ENCODE peak calls at places on chromosome 17, in ten cellular contexts. One of them, this sample, is unnamed.

GRCh38 chr17:50904522-50905459 is 38.6 kb upstream of the TOB1 start:
- DNase-seq in uterus: peak; percentile 79
- DNase-seq in NCI-H1417 treated with DMSO at 0.1 percent for 48 hours: no peak
- DNase-seq in choroid plexus epithelial cell: peak; percentile 23
- DNase-seq in naive B cell: no peak
- DNase-seq in frontal cortex: no peak
- DNase-seq in putamen: peak; percentile 64
- DNase-seq in HS-27A: no peak
- DNase-seq in lower leg skin: peak; percentile 33
- DNase-seq in SK-MEL-5: no peak
- DNase-seq in this sample: peak; percentile 56

GRCh38 chr17:50839591-50840310 is 4.4 kb downstream of the WFIKKN2 start:
- DNase-seq in lower leg skin: no peak
- DNase-seq in HS-27A: no peak
- DNase-seq in naive B cell: no peak
- DNase-seq in uterus: no peak
- DNase-seq in choroid plexus epithelial cell: no peak
- DNase-seq in SK-MEL-5: no peak
- DNase-seq in NCI-H1417 treated with DMSO at 0.1 percent for 48 hours: no peak
- DNase-seq in frontal cortex: no peak
- DNase-seq in putamen: no peak
- DNase-seq in this sample: no peak

GRCh38 chr17:45780921-45781320 is 3.2 kb upstream of the CRHR1 start:
- DNase-seq in putamen: no peak
- DNase-seq in naive B cell: no peak
- DNase-seq in NCI-H1417 treated with DMSO at 0.1 percent for 48 hours: no peak
- DNase-seq in HS-27A: no peak
- DNase-seq in frontal cortex: no peak
- DNase-seq in uterus: peak; percentile 41
- DNase-seq in choroid plexus epithelial cell: no peak
- DNase-seq in SK-MEL-5: no peak
- DNase-seq in lower leg skin: no peak
- DNase-seq in this sample: no peak

GRCh38 chr17:2709173-2709661 is 2.3 kb downstream of the CLUH start:
- DNase-seq in putamen: no peak
- DNase-seq in uterus: no peak
- DNase-seq in lower leg skin: no peak
- DNase-seq in frontal cortex: peak; percentile 33
- DNase-seq in naive B cell: no peak
- DNase-seq in HS-27A: no peak
- DNase-seq in SK-MEL-5: peak; percentile 30
- DNase-seq in choroid plexus epithelial cell: no peak
- DNase-seq in NCI-H1417 treated with DMSO at 0.1 percent for 48 hours: no peak
- DNase-seq in this sample: no peak

GRCh38 chr17:74357466-74357809 is 4.2 kb downstream of the BTBD17 start:
- DNase-seq in SK-MEL-5: no peak
- DNase-seq in uterus: no peak
- DNase-seq in NCI-H1417 treated with DMSO at 0.1 percent for 48 hours: no peak
- DNase-seq in lower leg skin: no peak
- DNase-seq in naive B cell: no peak
- DNase-seq in choroid plexus epithelial cell: no peak
- DNase-seq in putamen: no peak
- DNase-seq in HS-27A: no peak
- DNase-seq in frontal cortex: no peak
- DNase-seq in this sample: no peak

GRCh38 chr17:40325156-40326013 is 16.4 kb downstream of the RARA start:
- DNase-seq in SK-MEL-5: no peak
- DNase-seq in putamen: no peak
- DNase-seq in lower leg skin: no peak
- DNase-seq in HS-27A: no peak
- DNase-seq in frontal cortex: no peak
- DNase-seq in naive B cell: peak; percentile 60
- DNase-seq in NCI-H1417 treated with DMSO at 0.1 percent for 48 hours: no peak
- DNase-seq in uterus: no peak
- DNase-seq in choroid plexus epithelial cell: no peak
- DNase-seq in this sample: no peak

GRCh38 chr17:4980644-4981216 is 6.7 kb downstream of the CAMTA2 start:
- DNase-seq in uterus: no peak
- DNase-seq in frontal cortex: no peak
- DNase-seq in choroid plexus epithelial cell: peak; percentile 69
- DNase-seq in NCI-H1417 treated with DMSO at 0.1 percent for 48 hours: no peak
- DNase-seq in putamen: no peak
- DNase-seq in HS-27A: no peak
- DNase-seq in naive B cell: no peak
- DNase-seq in SK-MEL-5: peak; percentile 81
- DNase-seq in lower leg skin: no peak
- DNase-seq in this sample: peak; percentile 43

GRCh38 chr17:27845264-27846041 is 45.1 kb upstream of the NOS2 start:
- DNase-seq in lower leg skin: no peak
- DNase-seq in NCI-H1417 treated with DMSO at 0.1 percent for 48 hours: no peak
- DNase-seq in HS-27A: no peak
- DNase-seq in naive B cell: no peak
- DNase-seq in uterus: no peak
- DNase-seq in choroid plexus epithelial cell: no peak
- DNase-seq in SK-MEL-5: no peak
- DNase-seq in putamen: no peak
- DNase-seq in frontal cortex: no peak
- DNase-seq in this sample: no peak

GRCh38 chr17:27319536-27320221 is 25.8 kb downstream of the WSB1 start:
- DNase-seq in SK-MEL-5: no peak
- DNase-seq in lower leg skin: peak; percentile 54
- DNase-seq in choroid plexus epithelial cell: peak; percentile 73
- DNase-seq in uterus: peak; percentile 73
- DNase-seq in HS-27A: no peak
- DNase-seq in NCI-H1417 treated with DMSO at 0.1 percent for 48 hours: no peak
- DNase-seq in putamen: peak; percentile 49
- DNase-seq in frontal cortex: no peak
- DNase-seq in naive B cell: no peak
- DNase-seq in this sample: peak; percentile 74

GRCh38 chr17:57296231-57296630 is 39.9 kb downstream of the MSI2 start:
- DNase-seq in lower leg skin: no peak
- DNase-seq in choroid plexus epithelial cell: no peak
- DNase-seq in putamen: no peak
- DNase-seq in NCI-H1417 treated with DMSO at 0.1 percent for 48 hours: peak; percentile 85
- DNase-seq in SK-MEL-5: no peak
- DNase-seq in uterus: no peak
- DNase-seq in frontal cortex: no peak
- DNase-seq in HS-27A: no peak
- DNase-seq in naive B cell: no peak
- DNase-seq in this sample: no peak

GRCh38 chr17:75970011-75970523 is 8.9 kb downstream of the ACOX1 start:
- DNase-seq in HS-27A: no peak
- DNase-seq in frontal cortex: no peak
- DNase-seq in naive B cell: no peak
- DNase-seq in uterus: no peak
- DNase-seq in putamen: no peak
- DNase-seq in lower leg skin: no peak
- DNase-seq in SK-MEL-5: no peak
- DNase-seq in NCI-H1417 treated with DMSO at 0.1 percent for 48 hours: no peak
- DNase-seq in choroid plexus epithelial cell: peak; percentile 10
- DNase-seq in this sample: no peak

GRCh38 chr17:3551189-3551588 is 6.4 kb downstream of the TRPV3 start:
- DNase-seq in naive B cell: no peak
- DNase-seq in choroid plexus epithelial cell: no peak
- DNase-seq in uterus: no peak
- DNase-seq in putamen: no peak
- DNase-seq in SK-MEL-5: peak; percentile 19
- DNase-seq in NCI-H1417 treated with DMSO at 0.1 percent for 48 hours: no peak
- DNase-seq in frontal cortex: no peak
- DNase-seq in HS-27A: no peak
- DNase-seq in lower leg skin: no peak
- DNase-seq in this sample: no peak

GRCh38 chr17:58289869-58290268 is 9.1 kb upstream of the MPO start:
- DNase-seq in lower leg skin: no peak
- DNase-seq in HS-27A: no peak
- DNase-seq in SK-MEL-5: no peak
- DNase-seq in putamen: no peak
- DNase-seq in uterus: no peak
- DNase-seq in choroid plexus epithelial cell: no peak
- DNase-seq in naive B cell: no peak
- DNase-seq in NCI-H1417 treated with DMSO at 0.1 percent for 48 hours: no peak
- DNase-seq in frontal cortex: no peak
- DNase-seq in this sample: no peak